ENCODE peak calls at places on chromosome 21, in six cellular contexts. F, A, B, J, Q and E are unnamed samples.

GRCh38 chr21:44498965-44499560 is 40.9 kb downstream of the KRTAP10-1 start:
- DNase-seq in B (no peak), J (no peak), A (no peak), F (no peak), Q (no peak), E (no peak)

GRCh38 chr21:34871026-34871908 is 177.8 kb downstream of the RUNX1 start:
- DNase-seq in J (no peak), F (no peak), B (no peak), A (no peak), Q (no peak), E (no peak)

GRCh38 chr21:14603202-14603601 is 57.1 kb upstream of the SAMSN1 start:
- DNase-seq in J (no peak), B (no peak), F (no peak), A (no peak), Q (no peak), E (no peak)

GRCh38 chr21:15065381-15066230 is 806 bp upstream of the NRIP1 start:
- DNase-seq in F (peak), J (peak), B (peak), A (peak), Q (peak), E (peak)

GRCh38 chr21:38428211-38428610 is 70.1 kb downstream of the ERG start:
- DNase-seq in F (no peak), Q (no peak), A (no peak), J (no peak), B (no peak), E (peak)

GRCh38 chr21:27359141-27359540 is 392.3 kb upstream of the ADAMTS5 start:
- DNase-seq in J (no peak), B (no peak), A (no peak), Q (no peak), F (no peak), E (no peak)

GRCh38 chr21:16195896-16196443 is 466.2 kb downstream of the USP25 start:
- DNase-seq in Q (no peak), F (no peak), J (no peak), B (peak), A (no peak), E (no peak)

GRCh38 chr21:39033878-39034589 is 149.2 kb downstream of the PSMG1 start:
- DNase-seq in A (peak), J (no peak), F (no peak), B (no peak), Q (no peak), E (no peak)

GRCh38 chr21:31403596-31404333 is 59.7 kb upstream of the TIAM1 start:
- DNase-seq in J (no peak), F (no peak), A (no peak), Q (no peak), B (no peak), E (no peak)

GRCh38 chr21:43371786-43372185 is 55.1 kb downstream of the SIK1 start:
- DNase-seq in A (no peak), B (no peak), Q (no peak), F (no peak), J (no peak), E (no peak)

GRCh38 chr21:45091540-45092322 is 17.4 kb downstream of the ADARB1 start:
- DNase-seq in A (no peak), B (no peak), Q (peak), F (no peak), J (no peak), E (no peak)

GRCh38 chr21:25845729-25846256 is 111.0 kb downstream of the GABPA start:
- DNase-seq in F (no peak), Q (no peak), B (no peak), J (no peak), A (no peak), E (no peak)

GRCh38 chr21:42550817-42551216 is 37.2 kb downstream of the SLC37A1 start:
- DNase-seq in B (no peak), F (no peak), Q (no peak), J (no peak), A (no peak), E (no peak)

GRCh38 chr21:17578162-17578561 is 34.5 kb downstream of the BTG3 start:
- DNase-seq in Q (no peak), J (no peak), A (no peak), F (no peak), B (no peak), E (no peak)

GRCh38 chr21:26844258-26845065 is 747 bp downstream of the ADAMTS1 start:
- DNase-seq in J (peak), A (peak), B (peak), F (peak), Q (peak), E (peak)

GRCh38 chr21:43995521-43996105 is 16.5 kb upstream of the TRAPPC10 start:
- DNase-seq in J (no peak), F (no peak), Q (no peak), A (no peak), B (no peak), E (no peak)

GRCh38 chr21:16258834-16259611 is 529.2 kb downstream of the USP25 start:
- DNase-seq in B (no peak), J (no peak), F (no peak), Q (no peak), A (no peak), E (no peak)

GRCh38 chr21:14466715-14467114 is 79.4 kb downstream of the SAMSN1 start:
- DNase-seq in F (no peak), Q (no peak), B (no peak), A (no peak), J (no peak), E (no peak)

GRCh38 chr21:39353295-39353694 is 4.4 kb upstream of the HMGN1 start:
- DNase-seq in F (no peak), A (no peak), B (no peak), Q (no peak), J (no peak), E (no peak)

GRCh38 chr21:39096754-39097153 is 86.5 kb downstream of the PSMG1 start:
- DNase-seq in B (no peak), A (no peak), J (no peak), F (no peak), Q (no peak), E (no peak)

GRCh38 chr21:14616303-14617039 is 70.4 kb upstream of the SAMSN1 start:
- DNase-seq in A (no peak), J (no peak), F (no peak), B (no peak), Q (no peak), E (no peak)

GRCh38 chr21:15051652-15052554 is 12.9 kb downstream of the NRIP1 start:
- DNase-seq in Q (no peak), A (no peak), J (no peak), F (no peak), B (no peak), E (no peak)

GRCh38 chr21:23789864-23790263 is 1817.4 kb downstream of the MRPL39 start:
- DNase-seq in B (no peak), A (no peak), J (no peak), F (no peak), Q (no peak), E (no peak)

GRCh38 chr21:40840441-40840840 is 6.5 kb downstream of the DSCAM start:
- DNase-seq in J (no peak), F (no peak), B (no peak), A (no peak), Q (no peak), E (no peak)

GRCh38 chr21:33041981-33042380 is 16.2 kb downstream of the OLIG2 start:
- DNase-seq in Q (no peak), A (no peak), B (no peak), F (no peak), J (no peak), E (no peak)

GRCh38 chr21:34890724-34891609 is 158.1 kb downstream of the RUNX1 start:
- DNase-seq in A (peak), B (no peak), F (peak), J (peak), Q (peak), E (peak)

GRCh38 chr21:34771512-34772028 is 102.8 kb downstream of the CLIC6 start:
- DNase-seq in A (no peak), Q (no peak), J (no peak), F (no peak), B (no peak), E (no peak)

GRCh38 chr21:41943468-41944250 is 10.2 kb downstream of the C2CD2 start:
- DNase-seq in F (no peak), A (no peak), J (no peak), Q (no peak), B (no peak), E (no peak)

GRCh38 chr21:34187935-34188334 is 114.6 kb downstream of the MRPS6 start:
- DNase-seq in Q (no peak), J (peak), A (no peak), F (peak), B (no peak), E (no peak)

GRCh38 chr21:43930074-43930847 is 65.2 kb downstream of the AGPAT3 start:
- DNase-seq in A (no peak), F (peak), B (no peak), J (no peak), Q (no peak), E (no peak)

GRCh38 chr21:44919111-44919912 is 1.4 kb downstream of the ITGB2 start:
- DNase-seq in J (no peak), F (peak), A (no peak), Q (no peak), B (no peak), E (no peak)

GRCh38 chr21:44732263-44732662 is 20.9 kb upstream of the TSPEAR start:
- DNase-seq in Q (no peak), A (no peak), F (no peak), B (no peak), J (no peak), E (no peak)

GRCh38 chr21:37257967-37258877 is 8.9 kb downstream of the VPS26C start:
- DNase-seq in A (peak), J (no peak), Q (peak), B (no peak), F (peak), E (no peak)

GRCh38 chr21:20943476-20944085 is 54.6 kb upstream of the NCAM2 start:
- DNase-seq in J (no peak), A (no peak), F (no peak), B (no peak), Q (no peak), E (no peak)

GRCh38 chr21:30408782-30409494 is 13.1 kb downstream of the KRTAP13-1 start:
- DNase-seq in J (no peak), B (peak), F (no peak), Q (peak), A (no peak), E (no peak)

GRCh38 chr21:46093668-46094400 is 4.1 kb upstream of the COL6A2 start:
- DNase-seq in Q (no peak), B (no peak), F (no peak), A (peak), J (no peak), E (peak)

GRCh38 chr21:46094401-46095105 is 3.4 kb upstream of the COL6A2 start:
- DNase-seq in F (no peak), Q (no peak), A (no peak), J (no peak), B (no peak), E (peak)

GRCh38 chr21:46091631-46092025 is 6.3 kb upstream of the COL6A2 start:
- DNase-seq in A (peak), J (no peak), B (no peak), F (no peak), Q (no peak), E (no peak)

GRCh38 chr21:46092026-46092764 is 5.7 kb upstream of the COL6A2 start:
- DNase-seq in F (peak), B (no peak), Q (no peak), J (peak), A (peak), E (peak)

GRCh38 chr21:46092811-46093667 is 4.9 kb upstream of the COL6A2 start:
- DNase-seq in F (no peak), B (no peak), Q (no peak), J (no peak), A (peak), E (no peak)
- H3K27ac ChIP-seq in F (peak), B (no peak), Q (no peak), J (peak), A (peak), E (peak)

GRCh38 chr21:29387598-29387997 is 88.9 kb downstream of the BACH1 start:
- DNase-seq in A (no peak), F (no peak), J (no peak), B (no peak), Q (no peak), E (no peak)
- H3K27ac ChIP-seq in A (no peak), F (no peak), J (no peak), B (no peak), Q (no peak), E (no peak)

GRCh38 chr21:28487455-28488070 is 505.1 kb downstream of the LTN1 start:
- DNase-seq in F (no peak), A (no peak), J (no peak), B (no peak), Q (no peak), E (no peak)

GRCh38 chr21:28489197-28489596 is 503.5 kb downstream of the LTN1 start:
- DNase-seq in F (no peak), A (no peak), J (no peak), Q (no peak), B (no peak), E (no peak)

GRCh38 chr21:28496517-28496916 is 496.2 kb downstream of the LTN1 start:
- DNase-seq in A (no peak), B (no peak), Q (no peak), J (no peak), F (no peak), E (no peak)

GRCh38 chr21:28492127-28492526 is 500.6 kb downstream of the LTN1 start:
- DNase-seq in F (no peak), A (no peak), Q (no peak), B (no peak), J (no peak), E (no peak)
- H3K27ac ChIP-seq in F (no peak), A (no peak), Q (peak), B (no peak), J (no peak), E (no peak)

DNA sequence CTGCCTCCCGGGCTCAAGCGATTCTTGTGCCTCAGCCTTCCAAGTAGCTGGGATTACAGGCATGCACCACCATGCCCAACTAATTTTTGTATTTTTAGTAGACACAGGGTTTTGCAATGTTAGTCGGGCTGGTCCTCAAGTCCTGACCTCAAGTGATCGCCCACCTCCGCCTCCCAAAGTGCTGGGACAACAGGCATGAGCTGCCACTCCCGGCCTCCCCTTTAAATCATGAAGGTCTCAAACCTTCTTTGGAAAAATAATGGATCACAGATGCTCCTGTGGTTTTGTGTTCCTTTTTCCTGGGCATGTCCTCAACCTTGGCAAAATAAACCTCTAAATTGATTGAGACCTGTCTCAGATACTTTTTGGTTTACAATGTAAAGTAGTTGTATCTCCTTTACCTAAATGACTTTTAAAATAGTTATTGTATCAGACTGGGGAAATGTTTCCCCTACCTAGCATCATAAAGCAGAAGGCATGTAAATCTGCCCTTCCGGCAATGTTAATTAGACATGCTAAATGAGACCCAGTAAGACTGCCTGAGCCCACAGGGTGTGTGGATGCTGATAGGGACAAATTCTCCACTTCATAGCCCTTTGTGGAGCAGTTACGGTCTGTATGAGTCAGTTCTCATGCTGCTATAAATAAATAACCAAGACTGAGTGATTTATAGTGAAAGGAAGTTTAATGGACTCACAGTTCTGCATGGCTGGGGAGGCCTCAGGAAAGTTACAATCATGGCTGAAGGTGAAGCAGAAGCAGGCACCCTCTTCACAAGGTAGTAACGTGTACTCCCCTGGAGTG is 27.8 kb downstream of the CBR1 start:
- DNase-seq in Q (no peak), J (no peak), F (no peak), A (no peak), B (no peak), E (no peak)
- H3K27ac ChIP-seq in Q (no peak), J (peak), F (no peak), A (no peak), B (no peak), E (no peak)

DNA sequence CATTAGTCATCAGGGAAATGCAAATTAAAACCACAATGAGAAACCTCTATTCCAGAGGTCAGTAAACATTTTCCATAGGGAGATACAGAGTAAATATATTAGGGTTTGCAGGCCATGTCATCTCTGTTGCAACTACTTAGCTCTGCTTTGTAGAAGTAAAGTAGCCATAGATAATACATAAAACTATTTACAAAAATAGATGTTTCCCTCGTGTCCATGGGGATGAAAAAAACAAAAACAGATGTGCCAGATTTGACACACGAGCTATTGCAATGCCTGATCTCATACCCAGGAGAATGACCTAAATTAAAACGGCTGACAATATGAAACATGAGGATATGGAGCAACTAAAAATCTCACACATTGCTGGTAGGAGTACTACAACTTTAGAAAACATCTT is 17.3 kb downstream of the LTN1 start:
- DNase-seq in J (no peak), Q (no peak), A (no peak), B (no peak), F (no peak), E (no peak)
- H3K27ac ChIP-seq in J (no peak), Q (no peak), A (no peak), B (no peak), F (no peak), E (no peak)